ENCODE peak calls at places on chromosome 9, in eight cellular contexts. C is left colon; H is activated T-helper 1 cell treated with anti-CD3 and anti-CD28 coated beads, Interleukin-12 subunit alpha, Interleukin-12 subunit beta, Interleukin-2, Interleukin-4 antibody, amounts not matched to agents 30 ng/mL and 10 ng/mL and 1 ng/mL, durations not matched to agents 14 hours and 24 hours and 36 hours; M is LoVo; G is NCI-H1694; P is cardiac fibroblast; B is SW 1271; U is activated naive CD4-positive, alpha-beta T cell treated with anti-CD3 and anti-CD28 coated beads for 36 hours. Y is an unnamed sample.

GRCh38 chr9:135402048-135402738 is 77.4 kb upstream of the PPP1R26 start:
- DNase-seq in G (no peak), C (no peak), M (no peak), H (no peak), P (no peak), B (no peak), U (no peak), Y (no peak)

GRCh38 chr9:77933976-77934375 is 97.6 kb downstream of the GNAQ start:
- DNase-seq in C (no peak), M (no peak), B (no peak), U (no peak), P (no peak), H (no peak), G (no peak), Y (no peak)

GRCh38 chr9:136295537-136296433 is 8.1 kb downstream of the CCDC187 start:
- DNase-seq in C (no peak), P (no peak), M (no peak), H (no peak), U (no peak), G (no peak), B (no peak), Y (no peak)

GRCh38 chr9:137308102-137308619 is 6.1 kb upstream of the NRARP start:
- DNase-seq in M (no peak), H (no peak), C (peak), G (no peak), B (no peak), U (no peak), P (no peak), Y (no peak)

GRCh38 chr9:95049761-95050160 is 267.7 kb downstream of the FANCC start:
- DNase-seq in U (no peak), M (no peak), H (no peak), P (no peak), B (no peak), C (no peak), G (no peak), Y (no peak)

GRCh38 chr9:93210324-93210973 is 26.5 kb downstream of the WNK2 start:
- DNase-seq in U (no peak), M (no peak), H (no peak), C (no peak), P (no peak), G (no peak), B (no peak), Y (no peak)

GRCh38 chr9:899440-900184 is 58.1 kb downstream of the DMRT1 start:
- DNase-seq in M (peak), U (no peak), G (no peak), P (no peak), B (no peak), C (peak), H (no peak), Y (no peak)

GRCh38 chr9:124001865-124002525 is 9.6 kb upstream of the LHX2 start:
- DNase-seq in C (no peak), G (no peak), H (no peak), U (no peak), M (no peak), B (no peak), P (no peak), Y (no peak)

GRCh38 chr9:121369595-121370265 is at the start of gene STOM:
- DNase-seq in M (no peak), B (peak), G (no peak), P (peak), C (peak), H (no peak), U (peak), Y (no peak)

GRCh38 chr9:98709968-98710965 is 1.5 kb upstream of the GABBR2 start:
- DNase-seq in C (no peak), B (peak), M (peak), G (no peak), U (peak), H (no peak), P (peak), Y (no peak)

GRCh38 chr9:33467526-33467925 is 6.2 kb downstream of the NOL6 start:
- DNase-seq in U (no peak), B (no peak), H (no peak), G (no peak), P (no peak), M (no peak), C (no peak), Y (no peak)

GRCh38 chr9:129454468-129455067 is 166.3 kb downstream of the C9orf50 start:
- DNase-seq in H (no peak), B (no peak), U (no peak), C (no peak), M (no peak), G (no peak), P (no peak), Y (no peak)

GRCh38 chr9:130286781-130287428 is 21.3 kb downstream of the HMCN2 start:
- DNase-seq in G (no peak), P (no peak), H (no peak), B (no peak), U (no peak), C (no peak), M (no peak), Y (no peak)

GRCh38 chr9:21890696-21891095 is 88.3 kb downstream of the MTAP start:
- DNase-seq in C (no peak), H (no peak), M (no peak), B (no peak), G (no peak), P (no peak), U (no peak), Y (no peak)

GRCh38 chr9:18798106-18798505 is 234.9 kb downstream of the SAXO1 start:
- DNase-seq in P (peak), G (no peak), B (no peak), M (no peak), H (no peak), U (no peak), C (no peak), Y (no peak)

GRCh38 chr9:72952914-72953313 is at the start of gene ALDH1A1:
- DNase-seq in P (no peak), H (no peak), C (no peak), G (no peak), U (no peak), B (no peak), M (peak), Y (no peak)

GRCh38 chr9:94821098-94821930 is 94.8 kb downstream of the AOPEP start:
- DNase-seq in P (no peak), G (no peak), H (no peak), C (no peak), U (no peak), M (no peak), B (no peak), Y (no peak)

Y was measured in caudate nucleus.